ENCODE peak calls at places on chromosomes 5 and 9, in seven cellular contexts. O is stimulated activated effector memory CD8-positive, alpha-beta T cell treated with anti-CD3 and anti-CD28 coated beads, Interleukin-12 subunit alpha, Interleukin-12 subunit beta, amount 100 ng/mL, for 72 hours; Q is CD4-positive, alpha-beta T cell; J is NCI-H460; V is sigmoid colon; G is mesothelial cell of epicardium; K is activated CD4-positive, alpha-beta T cell treated with anti-CD3 and anti-CD28 coated beads, Interleukin-2, amount 10 ng/mL, durations not matched to agents 7 days and 5 days. R is an unnamed sample.

GRCh38 chr5:138438724-138439536 is at the start of gene REEP2:
- DNase-seq in O (peak; percentile 77), Q (peak; percentile 56), J (peak; percentile 18), V (no peak), G (peak; percentile 68), K (peak; percentile 57), R (peak; percentile 63)

GRCh38 chr5:99104538-99105132 is 175.8 kb upstream of the CHD1 start:
- DNase-seq in O (no peak), Q (no peak), J (peak; percentile 30), V (no peak), G (no peak), K (no peak), R (peak; percentile 47)

GRCh38 chr5:68499952-68500351 is 284.4 kb downstream of the PIK3R1 start:
- DNase-seq in O (no peak), Q (no peak), J (no peak), V (no peak), G (no peak), K (no peak), R (no peak)

GRCh38 chr9:79221084-79221483 is 350.7 kb upstream of the TLE4 start:
- DNase-seq in O (no peak), Q (no peak), J (no peak), V (no peak), G (no peak), K (no peak), R (peak; percentile 93)

GRCh38 chr9:95104088-95104960 is 213.2 kb downstream of the FANCC start:
- DNase-seq in O (no peak), Q (no peak), J (no peak), V (peak; percentile 74), G (no peak), K (no peak), R (no peak)

GRCh38 chr5:149323235-149324205 is 21.8 kb upstream of the GRPEL2 start:
- DNase-seq in O (no peak), Q (no peak), J (no peak), V (no peak), G (no peak), K (no peak), R (peak; percentile 70)

GRCh38 chr5:113380299-113381014 is 54.3 kb downstream of the TSSK1B start:
- DNase-seq in O (no peak), Q (no peak), J (peak; percentile 3), V (no peak), G (no peak), K (no peak), R (peak; percentile 57)

GRCh38 chr5:176737746-176738699 is 72.3 kb upstream of the UNC5A start:
- DNase-seq in O (no peak), Q (peak; percentile 25), J (no peak), V (peak; percentile 53), G (peak; percentile 24), K (peak; percentile 1), R (no peak)

GRCh38 chr9:92970467-92970923 is 23.2 kb downstream of the FGD3 start:
- DNase-seq in O (no peak), Q (peak; percentile 24), J (no peak), V (no peak), G (no peak), K (peak; percentile 15), R (no peak)